ENCODE peak calls at places on chromosomes 6 and 20, in seven cellular contexts. B is cardiac fibroblast; P is mucosa of gallbladder; N is heart left ventricle; O is naive thymus-derived CD8-positive, alpha-beta T cell; Z is HuH-7; K is C1 segment of cervical spinal cord. V is an unnamed sample.
A peak's percentile ranks its signal among the peaks of the same experiment; 100 is the strongest.

GRCh38 chr6:159981171-159981571 is 12.3 kb downstream of the IGF2R start:
- DNase-seq in B (no peak), P (no peak), N (no peak), O (no peak), Z (no peak), K (no peak), V (no peak)

GRCh38 chr6:4853782-4854511 is 77.7 kb downstream of the CDYL start:
- DNase-seq in B (peak; percentile 37), P (no peak), N (no peak), O (no peak), Z (no peak), K (no peak), V (peak; percentile 50)

GRCh38 chr20:18133962-18134361 is 3.7 kb upstream of the KAT14 start:
- DNase-seq in B (peak; percentile 3), P (peak; percentile 42), N (no peak), O (no peak), Z (no peak), K (no peak), V (no peak)

GRCh38 chr20:53176133-53176532 is 204.0 kb downstream of the TSHZ2 start:
- DNase-seq in B (no peak), P (no peak), N (no peak), O (no peak), Z (no peak), K (no peak), V (no peak)

GRCh38 chr6:63764318-63764916 is 128.8 kb downstream of the PHF3 start:
- DNase-seq in B (peak; percentile 72), P (no peak), N (no peak), O (no peak), Z (no peak), K (no peak), V (no peak)

GRCh38 chr6:131923356-131923755 is 27.8 kb downstream of the CCN2 start:
- DNase-seq in B (peak; percentile 85), P (peak; percentile 56), N (no peak), O (no peak), Z (no peak), K (no peak), V (peak; percentile 49)

GRCh38 chr20:46308258-46309157 is at the start of gene CDH22:
- DNase-seq in B (peak; percentile 30), P (no peak), N (peak; percentile 69), O (peak; percentile 12), Z (peak; percentile 93), K (peak; percentile 55), V (peak; percentile 39)

GRCh38 chr20:45781391-45781931 is 10.2 kb downstream of the WFDC3 start:
- DNase-seq in B (peak; percentile 90), P (peak; percentile 49), N (no peak), O (no peak), Z (no peak), K (no peak), V (no peak)